ENCODE peak calls at places on chromosomes 12 and 14, in ten cellular contexts. H is heart right ventricle; W is left ventricle myocardium inferior; K is stimulated activated CD4-positive, alpha-beta T cell treated with anti-CD3 and anti-CD28 coated beads, Interleukin-4, amount 100 ng/mL, for 48 hours; Y is NCI-H510A treated with DMSO at 0.1 percent for 48 hours; G is NCI-H1092 treated with DMSO at 0.1 percent for 48 hours; E is upper lobe of right lung; F is lower lobe of right lung; Z is nucleus accumbens; Q is germinal center. D is an unnamed sample.
A peak's percentile ranks its signal among the peaks of the same experiment; 100 is the strongest.

GRCh38 chr12:6306151-6306550 is 4.3 kb upstream of the PLEKHG6 start:
- DNase-seq in H (no peak), W (no peak), K (no peak), Y (no peak), G (no peak), E (no peak), F (no peak), Z (no peak), Q (no peak), D (no peak)

GRCh38 chr12:64746663-64747062 is 12.5 kb downstream of the GNS start:
- DNase-seq in H (no peak), W (no peak), K (no peak), Y (no peak), G (no peak), E (no peak), F (no peak), Z (no peak), Q (no peak), D (no peak)

GRCh38 chr12:115597157-115597712 is 680.3 kb downstream of the MED13L start:
- DNase-seq in H (no peak), W (no peak), K (no peak), Y (no peak), G (no peak), E (no peak), F (no peak), Z (no peak), Q (no peak), D (no peak)

GRCh38 chr14:94689218-94689984 is 77.2 kb downstream of the SERPINA3 start:
- DNase-seq in H (peak; percentile 38), W (peak; percentile 58), K (peak; percentile 36), Y (peak; percentile 40), G (peak; percentile 36), E (peak; percentile 76), F (no peak), Z (peak; percentile 29), Q (peak; percentile 76), D (peak; percentile 32)

GRCh38 chr12:17992002-17992656 is 97.9 kb downstream of the RERGL start:
- DNase-seq in H (no peak), W (no peak), K (peak; percentile 3), Y (peak; percentile 52), G (peak; percentile 28), E (no peak), F (no peak), Z (no peak), Q (peak; percentile 4), D (peak; percentile 59)

GRCh38 chr14:65229431-65230286 is 127.3 kb upstream of the MAX start:
- DNase-seq in H (peak; percentile 26), W (peak; percentile 27), K (no peak), Y (peak; percentile 73), G (peak; percentile 97), E (peak; percentile 76), F (peak; percentile 56), Z (peak; percentile 66), Q (peak; percentile 51), D (peak; percentile 91)

GRCh38 chr12:51868821-51869489 is 18.9 kb upstream of the ANKRD33 start:
- DNase-seq in H (no peak), W (no peak), K (no peak), Y (no peak), G (peak; percentile 19), E (peak; percentile 62), F (no peak), Z (no peak), Q (no peak), D (no peak)

GRCh38 chr14:66568220-66568619 is 60.3 kb downstream of the GPHN start:
- DNase-seq in H (no peak), W (no peak), K (no peak), Y (no peak), G (no peak), E (no peak), F (no peak), Z (no peak), Q (no peak), D (no peak)

GRCh38 chr12:62261876-62262275 is 1.7 kb downstream of the USP15 start:
- DNase-seq in H (no peak), W (no peak), K (no peak), Y (no peak), G (no peak), E (no peak), F (no peak), Z (no peak), Q (no peak), D (no peak)

GRCh38 chr12:130689408-130690405 is 26.4 kb downstream of the RIMBP2 start:
- DNase-seq in H (no peak), W (no peak), K (no peak), Y (no peak), G (no peak), E (no peak), F (no peak), Z (no peak), Q (no peak), D (no peak)

GRCh38 chr12:52254180-52254964 is 20.1 kb upstream of the KRT86 start:
- DNase-seq in H (no peak), W (no peak), K (no peak), Y (no peak), G (no peak), E (peak; percentile 50), F (peak; percentile 38), Z (no peak), Q (no peak), D (no peak)

GRCh38 chr12:111953455-111953854 is 59.5 kb downstream of the TMEM116 start:
- DNase-seq in H (no peak), W (no peak), K (no peak), Y (no peak), G (no peak), E (no peak), F (no peak), Z (no peak), Q (no peak), D (no peak)

GRCh38 chr12:48997719-48998496 is 1.3 kb downstream of the DDN start:
- DNase-seq in H (no peak), W (no peak), K (no peak), Y (peak; percentile 36), G (no peak), E (no peak), F (no peak), Z (no peak), Q (peak; percentile 91), D (no peak)

GRCh38 chr14:94458558-94459200 is 6.1 kb upstream of the SERPINA11 start:
- DNase-seq in H (no peak), W (no peak), K (no peak), Y (no peak), G (no peak), E (no peak), F (no peak), Z (no peak), Q (no peak), D (no peak)

GRCh38 chr12:96302706-96303310 is 97.4 kb downstream of the CDK17 start:
- DNase-seq in H (no peak), W (no peak), K (no peak), Y (no peak), G (no peak), E (no peak), F (no peak), Z (no peak), Q (no peak), D (no peak)

GRCh38 chr12:95126076-95126475 is 52.7 kb upstream of the NR2C1 start:
- DNase-seq in H (no peak), W (no peak), K (no peak), Y (no peak), G (no peak), E (no peak), F (no peak), Z (no peak), Q (no peak), D (no peak)

GRCh38 chr14:102799684-102800562 is 22.7 kb downstream of the TRAF3 start:
- DNase-seq in H (no peak), W (no peak), K (no peak), Y (no peak), G (no peak), E (no peak), F (no peak), Z (no peak), Q (no peak), D (no peak)

GRCh38 chr12:52659395-52659794 is 7.4 kb upstream of the KRT2 start:
- DNase-seq in H (no peak), W (no peak), K (no peak), Y (no peak), G (no peak), E (no peak), F (no peak), Z (no peak), Q (no peak), D (no peak)

GRCh38 chr12:26047401-26048226 is 77.2 kb downstream of the BHLHE41 start:
- DNase-seq in H (peak; percentile 11), W (no peak), K (no peak), Y (no peak), G (no peak), E (no peak), F (no peak), Z (no peak), Q (no peak), D (no peak)

GRCh38 chr14:77616133-77616453 is 344 bp downstream of the SPTLC2 start:
- DNase-seq in H (peak; percentile 29), W (no peak), K (no peak), Y (no peak), G (no peak), E (no peak), F (no peak), Z (no peak), Q (no peak), D (no peak)

GRCh38 chr14:67570453-67570852 is 29.6 kb downstream of the PIGH start:
- DNase-seq in H (no peak), W (no peak), K (no peak), Y (no peak), G (no peak), E (no peak), F (no peak), Z (no peak), Q (no peak), D (no peak)

GRCh38 chr12:52916225-52916624 is 11.3 kb upstream of the KRT8 start:
- DNase-seq in H (no peak), W (no peak), K (no peak), Y (no peak), G (no peak), E (no peak), F (no peak), Z (no peak), Q (no peak), D (no peak)

GRCh38 chr12:125021096-125021495 is 27.7 kb downstream of the BRI3BP start:
- DNase-seq in H (no peak), W (no peak), K (no peak), Y (no peak), G (no peak), E (no peak), F (no peak), Z (no peak), Q (no peak), D (no peak)

GRCh38 chr14:103607039-103607668 is 21.9 kb upstream of the KLC1 start:
- DNase-seq in H (peak; percentile 85), W (peak; percentile 80), K (peak; percentile 37), Y (peak; percentile 68), G (peak; percentile 85), E (peak; percentile 69), F (peak; percentile 70), Z (peak; percentile 45), Q (peak; percentile 45), D (peak; percentile 81)

GRCh38 chr12:1544991-1545700 is 49.2 kb downstream of the FBXL14 start:
- DNase-seq in H (no peak), W (peak; percentile 20), K (no peak), Y (no peak), G (no peak), E (no peak), F (no peak), Z (no peak), Q (no peak), D (no peak)

GRCh38 chr12:2795291-2796186 is 769 bp downstream of the FKBP4 start:
- DNase-seq in H (peak; percentile 82), W (peak; percentile 87), K (peak; percentile 67), Y (peak; percentile 38), G (peak; percentile 49), E (peak; percentile 89), F (peak; percentile 82), Z (peak; percentile 76), Q (peak; percentile 86), D (peak; percentile 5)

GRCh38 chr14:73058923-73059311 is 583 bp downstream of the RBM25 start:
- DNase-seq in H (peak; percentile 42), W (peak; percentile 31), K (no peak), Y (peak; percentile 24), G (peak; percentile 30), E (no peak), F (peak; percentile 50), Z (no peak), Q (no peak), D (peak; percentile 34)

GRCh38 chr12:111887916-111888745 is 46.1 kb downstream of the MAPKAPK5 start:
- DNase-seq in H (no peak), W (no peak), K (no peak), Y (no peak), G (no peak), E (no peak), F (peak; percentile 51), Z (no peak), Q (no peak), D (no peak)